ENCODE peak calls at places on chromosome 3, in five cellular contexts. One of them, this sample, is unnamed.
A peak's percentile ranks its signal among the peaks of the same experiment; 100 is the strongest.

GRCh38 chr3:176514297-176514696 is 683.0 kb downstream of the TBL1XR1 start:
- DNase-seq in HCT116: peak; percentile 62
- DNase-seq in BJ: no peak
- DNase-seq in type B pancreatic cell: no peak
- DNase-seq in cardiac muscle cell: peak; percentile 9
- DNase-seq in this sample: no peak

GRCh38 chr3:10926831-10927521 is 65.6 kb upstream of the SLC6A1 start:
- DNase-seq in type B pancreatic cell: peak; percentile 58
- DNase-seq in BJ: no peak
- DNase-seq in cardiac muscle cell: no peak
- DNase-seq in HCT116: no peak
- DNase-seq in this sample: no peak

GRCh38 chr3:46923559-46924350 is 46.2 kb downstream of the PTH1R start:
- DNase-seq in type B pancreatic cell: no peak
- DNase-seq in cardiac muscle cell: peak; percentile 63
- DNase-seq in HCT116: no peak
- DNase-seq in BJ: no peak
- DNase-seq in this sample: no peak

GRCh38 chr3:71838406-71838805 is 53.5 kb upstream of the PROK2 start:
- DNase-seq in BJ: no peak
- DNase-seq in HCT116: no peak
- DNase-seq in cardiac muscle cell: no peak
- DNase-seq in type B pancreatic cell: no peak
- DNase-seq in this sample: no peak

GRCh38 chr3:191901746-191902145 is 440.8 kb downstream of the PYDC2 start:
- DNase-seq in BJ: no peak
- DNase-seq in type B pancreatic cell: no peak
- DNase-seq in cardiac muscle cell: no peak
- DNase-seq in HCT116: no peak
- DNase-seq in this sample: no peak

GRCh38 chr3:196942915-196943277 is 568 bp upstream of the NCBP2 start:
- DNase-seq in cardiac muscle cell: peak; percentile 28
- DNase-seq in type B pancreatic cell: no peak
- DNase-seq in HCT116: no peak
- DNase-seq in BJ: no peak
- DNase-seq in this sample: no peak

GRCh38 chr3:143088835-143089234 is 30.7 kb upstream of the CHST2 start:
- DNase-seq in BJ: no peak
- DNase-seq in type B pancreatic cell: no peak
- DNase-seq in cardiac muscle cell: no peak
- DNase-seq in HCT116: no peak
- DNase-seq in this sample: no peak

GRCh38 chr3:173938159-173938558 is 540.6 kb downstream of the NLGN1 start:
- DNase-seq in BJ: peak; percentile 15
- DNase-seq in cardiac muscle cell: peak; percentile 30
- DNase-seq in type B pancreatic cell: no peak
- DNase-seq in HCT116: no peak
- DNase-seq in this sample: no peak

GRCh38 chr3:136804813-136805212 is 14.1 kb upstream of the SLC35G2 start:
- DNase-seq in HCT116: no peak
- DNase-seq in type B pancreatic cell: no peak
- DNase-seq in cardiac muscle cell: no peak
- DNase-seq in BJ: no peak
- DNase-seq in this sample: no peak

GRCh38 chr3:157333551-157333991 is 103.1 kb upstream of the PTX3 start:
- DNase-seq in BJ: peak; percentile 72
- DNase-seq in type B pancreatic cell: no peak
- DNase-seq in HCT116: no peak
- DNase-seq in cardiac muscle cell: no peak
- DNase-seq in this sample: no peak

GRCh38 chr3:71423151-71423906 is 160.2 kb downstream of the FOXP1 start:
- DNase-seq in type B pancreatic cell: no peak
- DNase-seq in cardiac muscle cell: no peak
- DNase-seq in BJ: no peak
- DNase-seq in HCT116: no peak
- DNase-seq in this sample: no peak

GRCh38 chr3:72255736-72256559 is 471.0 kb upstream of the PROK2 start:
- DNase-seq in BJ: no peak
- DNase-seq in HCT116: no peak
- DNase-seq in type B pancreatic cell: no peak
- DNase-seq in cardiac muscle cell: peak; percentile 77
- DNase-seq in this sample: peak; percentile 87

GRCh38 chr3:69490971-69491370 is 105.1 kb upstream of the FRMD4B start:
- DNase-seq in BJ: no peak
- DNase-seq in cardiac muscle cell: no peak
- DNase-seq in HCT116: no peak
- DNase-seq in type B pancreatic cell: no peak
- DNase-seq in this sample: no peak

GRCh38 chr3:196835081-196835480 is 32.6 kb upstream of the SENP5 start:
- DNase-seq in BJ: no peak
- DNase-seq in type B pancreatic cell: no peak
- DNase-seq in HCT116: no peak
- DNase-seq in cardiac muscle cell: no peak
- DNase-seq in this sample: no peak

GRCh38 chr3:139427283-139428060 is 38.0 kb upstream of the COPB2 start:
- DNase-seq in type B pancreatic cell: no peak
- DNase-seq in cardiac muscle cell: peak; percentile 87
- DNase-seq in BJ: peak; percentile 24
- DNase-seq in HCT116: peak; percentile 60
- DNase-seq in this sample: no peak

GRCh38 chr3:11373235-11373634 is 101.0 kb downstream of the ATG7 start:
- DNase-seq in cardiac muscle cell: no peak
- DNase-seq in BJ: no peak
- DNase-seq in type B pancreatic cell: no peak
- DNase-seq in HCT116: no peak
- DNase-seq in this sample: no peak

GRCh38 chr3:138331143-138331894 is 1.7 kb upstream of the NME9 start:
- DNase-seq in cardiac muscle cell: no peak
- DNase-seq in type B pancreatic cell: no peak
- DNase-seq in BJ: no peak
- DNase-seq in HCT116: no peak
- DNase-seq in this sample: no peak

GRCh38 chr3:18847583-18848197 is 300.6 kb upstream of the KCNH8 start:
- DNase-seq in type B pancreatic cell: no peak
- DNase-seq in cardiac muscle cell: no peak
- DNase-seq in HCT116: peak; percentile 6
- DNase-seq in BJ: no peak
- DNase-seq in this sample: no peak

GRCh38 chr3:155664922-155665695 is 79.8 kb downstream of the PLCH1 start:
- DNase-seq in HCT116: peak; percentile 38
- DNase-seq in BJ: peak; percentile 92
- DNase-seq in type B pancreatic cell: no peak
- DNase-seq in cardiac muscle cell: no peak
- DNase-seq in this sample: no peak

GRCh38 chr3:184942735-184943134 is 130.8 kb downstream of the VPS8 start:
- DNase-seq in HCT116: no peak
- DNase-seq in BJ: no peak
- DNase-seq in type B pancreatic cell: no peak
- DNase-seq in cardiac muscle cell: no peak
- DNase-seq in this sample: no peak

GRCh38 chr3:97952280-97952679 is 20.0 kb downstream of the RIOX2 start:
- DNase-seq in HCT116: no peak
- DNase-seq in type B pancreatic cell: no peak
- DNase-seq in cardiac muscle cell: no peak
- DNase-seq in BJ: no peak
- DNase-seq in this sample: no peak

GRCh38 chr3:27216955-27217552 is 152.1 kb downstream of the NEK10 start:
- DNase-seq in HCT116: no peak
- DNase-seq in BJ: no peak
- DNase-seq in cardiac muscle cell: no peak
- DNase-seq in type B pancreatic cell: no peak
- DNase-seq in this sample: no peak

GRCh38 chr3:131532645-131533044 is 29.9 kb upstream of the MRPL3 start:
- DNase-seq in HCT116: no peak
- DNase-seq in cardiac muscle cell: no peak
- DNase-seq in BJ: no peak
- DNase-seq in type B pancreatic cell: no peak
- DNase-seq in this sample: no peak

GRCh38 chr3:111895079-111895478 is 36.0 kb downstream of the PHLDB2 start:
- DNase-seq in cardiac muscle cell: peak; percentile 27
- DNase-seq in BJ: no peak
- DNase-seq in type B pancreatic cell: no peak
- DNase-seq in HCT116: peak; percentile 75
- DNase-seq in this sample: no peak

GRCh38 chr3:46850468-46850780 is 12.8 kb downstream of the MYL3 start:
- DNase-seq in HCT116: no peak
- DNase-seq in type B pancreatic cell: no peak
- DNase-seq in cardiac muscle cell: no peak
- DNase-seq in BJ: no peak
- DNase-seq in this sample: no peak

GRCh38 chr3:99562990-99563607 is 75.3 kb upstream of the COL8A1 start:
- DNase-seq in type B pancreatic cell: no peak
- DNase-seq in BJ: no peak
- DNase-seq in HCT116: no peak
- DNase-seq in cardiac muscle cell: no peak
- DNase-seq in this sample: no peak

GRCh38 chr3:171838218-171838720 is 4.9 kb upstream of the TMEM212 start:
- DNase-seq in cardiac muscle cell: peak; percentile 30
- DNase-seq in HCT116: no peak
- DNase-seq in type B pancreatic cell: no peak
- DNase-seq in BJ: no peak
- DNase-seq in this sample: no peak
- TF ChIP-seq CTCF in cardiac muscle cell: no peak
- TF ChIP-seq CTCF in HCT116: no peak
- TF ChIP-seq CTCF in type B pancreatic cell: no peak
- TF ChIP-seq CTCF in BJ: peak; percentile 20
- TF ChIP-seq CTCF in this sample: peak; percentile 25

GRCh38 chr3:161175506-161175905 is 45.6 kb upstream of the NMD3 start:
- DNase-seq in HCT116: no peak
- DNase-seq in BJ: no peak
- DNase-seq in cardiac muscle cell: no peak
- DNase-seq in type B pancreatic cell: no peak
- DNase-seq in this sample: no peak

GRCh38 chr3:161171113-161171512 is 50.0 kb upstream of the NMD3 start:
- DNase-seq in type B pancreatic cell: no peak
- DNase-seq in BJ: peak; percentile 38
- DNase-seq in cardiac muscle cell: no peak
- DNase-seq in HCT116: no peak
- DNase-seq in this sample: no peak

GRCh38 chr3:161166051-161166450 is 55.1 kb upstream of the NMD3 start:
- DNase-seq in BJ: no peak
- DNase-seq in cardiac muscle cell: no peak
- DNase-seq in HCT116: no peak
- DNase-seq in type B pancreatic cell: no peak
- DNase-seq in this sample: no peak

GRCh38 chr3:161171639-161172552 is 49.2 kb upstream of the NMD3 start:
- DNase-seq in cardiac muscle cell: no peak
- DNase-seq in HCT116: peak; percentile 23
- DNase-seq in BJ: no peak
- DNase-seq in type B pancreatic cell: no peak
- DNase-seq in this sample: no peak
- TF ChIP-seq CTCF in cardiac muscle cell: peak; percentile 39
- TF ChIP-seq CTCF in HCT116: peak; percentile 59
- TF ChIP-seq CTCF in BJ: peak; percentile 30
- TF ChIP-seq CTCF in type B pancreatic cell: peak; percentile 35
- TF ChIP-seq CTCF in this sample: peak; percentile 29

GRCh38 chr3:23594066-23594465 is 211.7 kb upstream of the UBE2E1 start:
- DNase-seq in BJ: no peak
- DNase-seq in HCT116: no peak
- DNase-seq in type B pancreatic cell: no peak
- DNase-seq in cardiac muscle cell: no peak
- DNase-seq in this sample: no peak

GRCh38 chr3:23591374-23591773 is 214.4 kb upstream of the UBE2E1 start:
- DNase-seq in HCT116: no peak
- DNase-seq in BJ: no peak
- DNase-seq in cardiac muscle cell: no peak
- DNase-seq in type B pancreatic cell: no peak
- DNase-seq in this sample: no peak

GRCh38 chr3:23590874-23591273 is 214.9 kb upstream of the UBE2E1 start:
- DNase-seq in cardiac muscle cell: peak; percentile 36
- DNase-seq in HCT116: no peak
- DNase-seq in type B pancreatic cell: no peak
- DNase-seq in BJ: no peak
- DNase-seq in this sample: no peak

GRCh38 chr3:23592961-23593931 is 212.5 kb upstream of the UBE2E1 start:
- DNase-seq in type B pancreatic cell: no peak
- DNase-seq in BJ: no peak
- DNase-seq in cardiac muscle cell: no peak
- DNase-seq in HCT116: no peak
- DNase-seq in this sample: no peak

DNA sequence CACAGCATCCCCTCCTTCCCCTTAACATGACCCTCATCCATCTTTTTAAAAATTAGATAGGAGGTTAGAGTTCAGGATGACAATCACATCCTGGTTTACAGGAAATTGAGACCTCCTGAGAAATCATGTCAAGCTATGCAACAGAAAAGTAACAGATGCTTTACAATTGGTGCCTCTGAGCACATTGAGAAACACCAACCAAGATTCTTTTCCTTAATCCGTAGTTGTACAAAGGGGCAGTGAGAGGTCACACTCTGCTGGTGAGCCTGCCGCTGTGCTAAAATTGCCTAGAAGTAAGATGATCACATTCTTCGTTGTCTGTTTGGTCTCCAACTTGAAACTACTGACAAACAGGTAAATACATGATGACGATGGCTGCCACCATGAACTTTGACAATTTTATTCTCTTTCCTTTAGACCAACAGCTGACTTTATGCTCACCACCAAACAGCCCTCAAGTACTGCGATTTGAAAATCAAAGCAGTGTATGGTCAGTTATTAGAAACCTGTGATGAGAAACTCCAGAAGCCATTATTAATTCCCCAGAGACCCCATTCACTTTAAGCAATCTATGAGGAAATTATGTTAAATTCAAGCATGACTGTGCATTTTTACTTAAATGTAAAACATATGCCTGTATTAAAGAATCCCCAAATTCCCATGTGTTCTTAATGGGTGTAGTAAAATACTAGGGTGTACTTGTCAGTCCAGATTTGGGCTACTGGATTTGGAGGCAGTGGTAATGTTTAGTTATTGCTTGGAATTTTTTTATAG is 210.7 kb upstream of the UBE2E1 start:
- DNase-seq in HCT116: no peak
- DNase-seq in type B pancreatic cell: no peak
- DNase-seq in cardiac muscle cell: no peak
- DNase-seq in BJ: no peak
- DNase-seq in this sample: no peak
- TF ChIP-seq CTCF in HCT116: no peak
- TF ChIP-seq CTCF in type B pancreatic cell: no peak
- TF ChIP-seq CTCF in cardiac muscle cell: no peak
- TF ChIP-seq CTCF in BJ: no peak
- TF ChIP-seq CTCF in this sample: peak; percentile 40

GRCh38 chr3:109228391-109229080 is 87.8 kb downstream of the DPPA2 start:
- DNase-seq in cardiac muscle cell: no peak
- DNase-seq in BJ: no peak
- DNase-seq in type B pancreatic cell: no peak
- DNase-seq in HCT116: no peak
- DNase-seq in this sample: no peak

GRCh38 chr3:109224333-109224732 is 87.8 kb downstream of the C3orf85 start:
- DNase-seq in BJ: no peak
- DNase-seq in HCT116: peak; percentile 6
- DNase-seq in cardiac muscle cell: no peak
- DNase-seq in type B pancreatic cell: no peak
- DNase-seq in this sample: no peak
- TF ChIP-seq CTCF in BJ: no peak
- TF ChIP-seq CTCF in HCT116: peak; percentile 82
- TF ChIP-seq CTCF in cardiac muscle cell: peak; percentile 24
- TF ChIP-seq CTCF in type B pancreatic cell: no peak
- TF ChIP-seq CTCF in this sample: no peak

This sample was measured in osteocyte.